ENCODE peak calls at places on chromosomes 12 and 14, in four cellular contexts. H is A549, V is endothelial cell of umbilical vein, S is HepG2. F is an unnamed sample.

GRCh38 chr12:114812858-114813761 is 129.1 kb upstream of the TBX3 start:
- DNase-seq in H (peak), V (no peak), S (peak), F (peak)

GRCh38 chr12:21751517-21751916 is 23.0 kb downstream of the KCNJ8 start:
- DNase-seq in H (no peak), V (peak), S (no peak), F (no peak)

GRCh38 chr12:15996254-15996653 is 85.1 kb downstream of the DERA start:
- DNase-seq in H (no peak), V (peak), S (no peak), F (peak)

GRCh38 chr12:34604227-34604626 is 581.9 kb downstream of the ALG10 start:
- DNase-seq in H (no peak), V (no peak), S (no peak), F (no peak)

GRCh38 chr12:127389923-127390322 is 877.0 kb upstream of the TMEM132C start:
- DNase-seq in H (no peak), V (no peak), S (peak), F (peak)

GRCh38 chr12:47768323-47768811 is 4.7 kb upstream of the SLC48A1 start:
- DNase-seq in H (no peak), V (no peak), S (peak), F (no peak)

GRCh38 chr12:54018608-54018984 is 9.6 kb upstream of the HOXC6 start:
- DNase-seq in H (peak), V (no peak), S (no peak), F (no peak)

GRCh38 chr12:15546102-15546701 is 223.9 kb downstream of the PTPRO start:
- DNase-seq in H (no peak), V (no peak), S (no peak), F (peak)

GRCh38 chr12:69630191-69630590 is 19.5 kb upstream of the LRRC10 start:
- DNase-seq in H (peak), V (no peak), S (peak), F (peak)

GRCh38 chr12:25463521-25463920 is 89.6 kb downstream of the LMNTD1 start:
- DNase-seq in H (no peak), V (no peak), S (no peak), F (no peak)

GRCh38 chr12:25755681-25756260 is 202.7 kb upstream of the LMNTD1 start:
- DNase-seq in H (no peak), V (no peak), S (no peak), F (no peak)

GRCh38 chr12:121651381-121651780 is 18.1 kb downstream of the MORN3 start:
- DNase-seq in H (no peak), V (no peak), S (no peak), F (no peak)

GRCh38 chr12:53838978-53839377 is 87.2 kb upstream of the CISTR start:
- DNase-seq in H (no peak), V (no peak), S (no peak), F (no peak)

GRCh38 chr14:88128811-88129210 is 123.9 kb downstream of the GPR65 start:
- DNase-seq in H (no peak), V (no peak), S (no peak), F (peak)

GRCh38 chr14:72708708-72709475 is 185.0 kb downstream of the DPF3 start:
- DNase-seq in H (no peak), V (no peak), S (no peak), F (no peak)

GRCh38 chr14:92408186-92408585 is 85.2 kb downstream of the SLC24A4 start:
- DNase-seq in H (no peak), V (peak), S (no peak), F (no peak)

GRCh38 chr12:61452076-61452475 is 808.1 kb upstream of the USP15 start:
- DNase-seq in H (no peak), V (no peak), S (no peak), F (no peak)

GRCh38 chr14:42130809-42131208 is 524.1 kb downstream of the LRFN5 start:
- DNase-seq in H (no peak), V (no peak), S (no peak), F (no peak)

GRCh38 chr14:75315143-75315542 is 36.5 kb downstream of the FOS start:
- DNase-seq in H (no peak), V (peak), S (no peak), F (no peak)

GRCh38 chr12:129075451-129076208 is 222.4 kb downstream of the GLT1D1 start:
- DNase-seq in H (no peak), V (no peak), S (no peak), F (no peak)

GRCh38 chr12:63400746-63401145 is 249.7 kb upstream of the AVPR1A start:
- DNase-seq in H (no peak), V (peak), S (peak), F (no peak)

GRCh38 chr14:35213869-35214387 is 78.3 kb upstream of the PSMA6 start:
- DNase-seq in H (no peak), V (peak), S (peak), F (no peak)

GRCh38 chr12:113239811-113240331 is 18.6 kb downstream of the TPCN1 start:
- DNase-seq in H (no peak), V (no peak), S (no peak), F (no peak)

GRCh38 chr14:73809386-73809785 is 42.2 kb upstream of the PTGR2 start:
- DNase-seq in H (no peak), V (no peak), S (no peak), F (no peak)

GRCh38 chr12:113945174-113946173 is 20.7 kb downstream of the RBM19 start:
- DNase-seq in H (no peak), V (no peak), S (no peak), F (no peak)

GRCh38 chr12:109724321-109724892 is 10.8 kb downstream of the FAM222A start:
- DNase-seq in H (no peak), V (no peak), S (no peak), F (no peak)

GRCh38 chr12:91226-91625 is 24.7 kb downstream of the IQSEC3 start:
- DNase-seq in H (no peak), V (no peak), S (no peak), F (no peak)

GRCh38 chr14:60646202-60646886 is 2.9 kb downstream of the SIX1 start:
- DNase-seq in H (no peak), V (no peak), S (no peak), F (peak)

GRCh38 chr12:52372216-52373154 is 5.2 kb upstream of the KRT85 start:
- DNase-seq in H (peak), V (peak), S (peak), F (peak)

GRCh38 chr14:65214741-65215140 is 112.4 kb upstream of the MAX start:
- DNase-seq in H (no peak), V (no peak), S (no peak), F (no peak)

GRCh38 chr12:92597997-92598396 is 104.8 kb upstream of the PLEKHG7 start:
- DNase-seq in H (no peak), V (no peak), S (no peak), F (no peak)

GRCh38 chr14:105529506-105530445 is 3.4 kb downstream of the TMEM121 start:
- DNase-seq in H (no peak), V (no peak), S (peak), F (no peak)

GRCh38 chr14:31408421-31408820 is 11.9 kb downstream of the HEATR5A start:
- DNase-seq in H (no peak), V (no peak), S (no peak), F (no peak)

GRCh38 chr12:25684070-25684469 is 131.0 kb upstream of the LMNTD1 start:
- DNase-seq in H (no peak), V (no peak), S (no peak), F (no peak)

GRCh38 chr12:27488479-27488878 is 35.5 kb upstream of the PPFIBP1 start:
- DNase-seq in H (no peak), V (peak), S (no peak), F (no peak)

DNA sequence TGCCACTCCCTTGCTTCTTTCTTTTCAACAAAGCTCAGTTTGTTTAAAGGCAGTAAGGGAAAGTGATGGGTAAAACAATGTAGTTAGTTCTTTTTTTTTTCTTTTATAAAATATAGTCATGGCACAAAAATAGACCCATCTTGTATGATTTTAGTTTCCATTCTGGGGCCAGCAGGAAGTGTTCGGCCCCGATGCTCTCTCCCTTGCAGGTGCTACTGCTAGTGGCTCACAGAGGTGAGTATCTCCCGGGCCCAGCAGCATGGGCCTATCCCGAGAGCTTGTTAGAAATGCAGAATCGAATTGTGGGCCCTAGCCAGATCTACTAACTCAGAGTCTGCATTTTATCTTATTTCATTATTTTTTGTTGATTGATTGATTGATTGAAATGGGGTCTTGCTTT is 78.7 kb downstream of the SYNE3 start:
- DNase-seq in H (no peak), V (no peak), S (no peak), F (no peak)
- TF ChIP-seq MYC in H (no peak), V (no peak), S (no peak), F (no peak)

DNA sequence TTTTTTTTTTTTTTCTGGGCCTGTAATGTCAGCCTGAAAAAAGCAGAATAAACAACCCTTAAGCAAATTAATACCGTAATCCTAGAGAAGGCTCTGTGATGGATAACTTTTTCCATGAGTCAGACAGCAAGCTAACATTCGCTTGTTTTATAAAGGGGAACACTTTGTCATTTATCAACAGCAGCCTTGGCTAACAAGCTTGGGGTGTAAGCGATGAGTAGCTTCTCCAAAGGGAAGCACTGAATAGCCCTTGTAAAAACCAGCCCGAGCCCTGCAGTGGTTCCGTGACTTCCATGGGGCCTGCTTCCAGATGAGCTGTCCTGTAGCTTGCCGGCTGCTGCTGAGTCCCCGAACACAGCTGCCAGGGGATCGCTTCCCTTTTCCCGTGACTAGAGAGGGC is 29.6 kb downstream of the CD9 start:
- DNase-seq in H (no peak), V (peak), S (peak), F (peak)
- TF ChIP-seq MAX in H (no peak), V (no peak), S (no peak), F (no peak)

GRCh38 chr12:107139787-107140186 is 46.4 kb upstream of the CRY1 start:
- DNase-seq in H (no peak), V (no peak), S (no peak), F (no peak)
- TF ChIP-seq MYC in H (no peak), V (no peak), S (no peak), F (no peak)

GRCh38 chr12:124739953-124740561 is 123.6 kb downstream of the SCARB1 start:
- DNase-seq in H (no peak), V (peak), S (no peak), F (peak)
- TF ChIP-seq MAX in H (no peak), V (no peak), S (no peak), F (no peak)

DNA sequence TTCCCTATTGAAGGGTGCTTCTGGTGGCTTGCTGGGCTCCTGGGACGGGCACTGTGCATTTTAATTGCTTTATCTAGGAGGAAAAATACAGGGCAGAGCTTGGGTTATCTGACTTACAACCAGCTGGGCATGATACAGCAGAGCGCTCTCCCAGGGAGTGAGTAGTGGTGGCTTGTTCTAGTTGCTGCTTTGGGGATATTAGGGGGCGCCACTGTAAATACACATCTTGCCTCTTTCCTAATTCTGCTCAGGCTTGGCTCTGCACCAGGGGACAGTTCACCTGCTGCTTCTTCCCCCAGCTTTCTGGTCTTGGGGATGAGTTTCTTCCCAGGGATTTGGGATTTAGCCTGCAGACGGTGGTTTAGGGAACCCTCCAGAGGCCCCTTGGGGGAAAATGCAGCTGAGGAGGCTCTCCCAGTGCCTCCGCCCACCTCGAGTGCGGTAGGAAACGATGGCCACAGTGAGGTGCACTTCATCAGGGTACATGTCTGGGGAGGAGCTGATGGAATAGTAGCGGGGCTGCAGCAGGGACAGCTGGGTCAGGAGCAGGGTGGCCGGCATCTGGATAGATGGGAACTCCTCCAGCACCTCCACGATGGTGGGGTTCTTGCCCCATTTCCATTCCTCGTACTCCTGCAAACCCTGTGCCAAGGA is 36.9 kb upstream of the FBXO21 start:
- DNase-seq in H (no peak), V (no peak), S (no peak), F (no peak)
- TF ChIP-seq MYC in H (no peak), V (no peak), S (no peak), F (no peak)

DNA sequence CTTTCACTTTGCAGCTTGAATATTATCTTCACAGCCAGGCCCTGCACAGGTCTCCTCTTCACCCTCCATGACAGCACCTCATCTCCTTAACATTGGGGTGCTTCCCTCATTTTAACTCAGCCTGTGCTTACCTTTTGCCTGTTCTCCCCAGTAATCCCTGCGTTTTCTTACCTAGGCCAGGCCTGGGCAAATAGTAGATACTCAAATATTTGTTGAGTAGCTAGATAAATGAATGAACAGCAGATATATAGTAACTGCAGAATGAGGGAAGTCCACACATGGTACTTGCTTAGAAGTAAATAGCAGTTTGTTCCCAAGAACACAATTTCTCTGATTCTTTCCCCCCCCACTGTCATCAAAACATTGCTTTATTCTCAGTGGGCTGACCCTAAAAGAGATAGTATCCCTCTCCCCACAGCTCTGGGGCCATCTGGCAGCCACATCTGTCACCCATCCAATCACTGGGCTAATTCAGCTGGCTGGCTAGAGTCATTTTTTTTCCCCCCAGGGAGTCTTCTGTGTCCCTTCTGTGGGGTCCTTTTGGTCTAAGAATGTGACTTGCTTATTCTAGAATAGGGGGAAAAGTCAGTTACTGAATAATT is 43.2 kb downstream of the APPL2 start:
- DNase-seq in H (no peak), V (no peak), S (no peak), F (no peak)
- TF ChIP-seq MAX in H (no peak), V (no peak), S (no peak), F (no peak)

DNA sequence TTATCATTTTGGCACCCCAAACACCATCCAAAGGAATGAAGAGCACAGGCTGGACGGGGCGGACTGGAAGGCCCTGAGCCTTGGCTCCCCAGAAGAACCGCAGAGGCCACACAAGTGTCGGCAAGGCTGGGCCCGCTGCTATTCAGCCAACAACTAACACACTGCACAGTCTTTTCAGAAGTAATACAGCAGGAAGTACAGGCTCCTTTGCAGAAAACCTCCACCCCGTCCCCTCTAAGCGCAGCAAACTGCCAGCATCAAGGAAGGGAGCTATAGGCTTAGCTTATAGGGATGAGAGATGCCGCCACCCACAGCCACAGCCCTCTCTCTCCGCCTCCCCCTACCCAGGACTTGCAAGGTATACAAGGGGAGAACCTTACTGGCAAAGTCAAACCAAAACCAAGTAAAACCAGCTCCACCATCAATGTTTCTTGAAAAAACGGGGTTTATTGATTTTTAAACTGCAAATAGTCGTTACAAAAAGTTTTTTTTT is 5.6 kb downstream of the ZFP36L1 start:
- DNase-seq in H (no peak), V (peak), S (no peak), F (no peak)
- TF ChIP-seq MYC in H (no peak), V (no peak), S (no peak), F (no peak)

DNA sequence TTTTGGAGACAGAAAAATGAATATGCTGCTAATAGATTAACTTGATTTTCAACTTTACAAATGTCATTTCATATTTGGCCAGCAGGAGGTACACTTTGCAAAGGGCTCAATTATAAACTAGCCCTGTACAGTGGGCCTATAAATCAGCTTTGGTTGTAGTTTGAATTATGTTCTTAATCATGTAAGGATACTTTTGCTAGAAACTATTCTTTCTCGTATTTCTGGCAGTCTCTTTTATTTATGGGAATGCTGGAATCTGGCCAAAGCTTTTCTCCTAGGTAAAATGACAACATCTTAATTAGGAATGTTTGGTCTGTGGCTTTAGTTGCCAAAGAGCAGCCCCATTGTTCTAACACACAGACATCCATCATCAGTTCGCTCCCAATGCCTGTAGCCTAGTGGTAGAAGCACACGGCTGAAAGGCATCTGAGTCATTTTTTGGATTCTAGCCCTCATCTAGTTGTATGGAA is 1322.3 kb upstream of the SEL1L start:
- DNase-seq in H (no peak), V (peak), S (no peak), F (peak)
- TF ChIP-seq MAX in H (no peak), V (no peak), S (no peak), F (no peak)

GRCh38 chr14:38198425-38198824 is 9.3 kb upstream of the SSTR1 start:
- DNase-seq in H (no peak), V (no peak), S (no peak), F (no peak)
- TF ChIP-seq MYC in H (no peak), V (no peak), S (no peak), F (no peak)

DNA sequence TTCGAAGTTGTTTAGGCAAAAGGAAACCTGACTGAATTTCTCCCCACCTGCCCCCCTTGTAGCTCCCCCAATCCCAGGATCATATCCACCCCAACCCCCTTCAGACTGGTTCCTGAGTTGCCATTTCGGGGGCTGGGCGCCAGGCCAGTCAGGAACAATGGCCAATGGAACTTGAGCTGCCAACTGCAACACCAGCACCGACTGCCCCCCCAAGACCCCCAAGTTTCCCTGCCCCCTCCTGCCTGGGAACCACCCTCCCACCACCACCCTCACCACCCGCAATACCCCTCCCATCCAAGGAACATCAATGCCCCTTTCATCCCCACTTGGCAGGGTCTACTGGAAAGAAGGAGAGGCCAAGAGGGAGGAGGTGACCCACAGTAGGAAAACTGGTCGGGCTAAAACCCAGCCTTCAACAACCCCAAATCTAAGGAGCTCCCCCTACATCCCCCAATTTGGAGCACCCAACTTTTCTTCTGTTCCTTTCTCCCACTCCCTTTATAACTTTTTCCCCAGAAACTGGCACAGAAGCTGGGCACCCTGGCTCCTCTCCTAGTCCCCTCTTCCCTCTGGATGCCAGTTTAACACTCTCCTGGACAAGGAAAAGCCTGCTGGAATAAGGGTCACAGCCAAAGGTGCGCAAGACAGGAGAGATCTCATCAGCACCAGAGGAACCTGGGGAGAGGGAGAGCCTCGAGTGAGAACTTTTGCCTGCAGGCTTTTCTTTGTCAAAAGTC is 1.6 kb upstream of the NDRG2 start:
- DNase-seq in H (no peak), V (no peak), S (no peak), F (no peak)
- TF ChIP-seq MAX in H (no peak), V (no peak), S (no peak), F (no peak)